ENCODE peak calls at places on chromosomes 4 and X, in nine cellular contexts. One of them, this sample, is unnamed.

GRCh38 chr4:155106629-155107028 is 101.8 kb upstream of the NPY2R start:
- DNase-seq in activated CD4-positive, alpha-beta T cell treated with anti-CD3 and anti-CD28 coated beads, Interleukin-2, amount 50 U/mL, for 1 hour: no peak
- DNase-seq in neural crest cell: no peak
- DNase-seq in RWPE1: no peak
- DNase-seq in heart right ventricle: no peak
- DNase-seq in activated T-helper 1 cell treated with anti-CD3 and anti-CD28 coated beads, Interleukin-2, amount 50 U/mL, for 16 hours: no peak
- DNase-seq in bronchial epithelial cell: no peak
- DNase-seq in SK-N-SH: no peak
- DNase-seq in Calu3: no peak
- DNase-seq in this sample: no peak

GRCh38 chrX:131059231-131059630 is 1.1 kb downstream of the ARHGAP36 start:
- DNase-seq in activated CD4-positive, alpha-beta T cell treated with anti-CD3 and anti-CD28 coated beads, Interleukin-2, amount 50 U/mL, for 1 hour: no peak
- DNase-seq in neural crest cell: no peak
- DNase-seq in RWPE1: no peak
- DNase-seq in heart right ventricle: no peak
- DNase-seq in activated T-helper 1 cell treated with anti-CD3 and anti-CD28 coated beads, Interleukin-2, amount 50 U/mL, for 16 hours: no peak
- DNase-seq in bronchial epithelial cell: no peak
- DNase-seq in SK-N-SH: no peak
- DNase-seq in Calu3: no peak
- DNase-seq in this sample: no peak

GRCh38 chr4:3074846-3075651 is 568 bp downstream of the HTT start:
- DNase-seq in activated CD4-positive, alpha-beta T cell treated with anti-CD3 and anti-CD28 coated beads, Interleukin-2, amount 50 U/mL, for 1 hour: peak
- DNase-seq in neural crest cell: peak
- DNase-seq in RWPE1: peak
- DNase-seq in heart right ventricle: peak
- DNase-seq in activated T-helper 1 cell treated with anti-CD3 and anti-CD28 coated beads, Interleukin-2, amount 50 U/mL, for 16 hours: peak
- DNase-seq in bronchial epithelial cell: peak
- DNase-seq in SK-N-SH: peak
- DNase-seq in Calu3: peak
- DNase-seq in this sample: peak

GRCh38 chr4:78396613-78397291 is 154.8 kb upstream of the ANXA3 start:
- DNase-seq in activated CD4-positive, alpha-beta T cell treated with anti-CD3 and anti-CD28 coated beads, Interleukin-2, amount 50 U/mL, for 1 hour: no peak
- DNase-seq in neural crest cell: no peak
- DNase-seq in RWPE1: no peak
- DNase-seq in heart right ventricle: no peak
- DNase-seq in activated T-helper 1 cell treated with anti-CD3 and anti-CD28 coated beads, Interleukin-2, amount 50 U/mL, for 16 hours: no peak
- DNase-seq in bronchial epithelial cell: no peak
- DNase-seq in SK-N-SH: no peak
- DNase-seq in Calu3: no peak
- DNase-seq in this sample: no peak

GRCh38 chrX:18931972-18932371 is 51.9 kb downstream of the PHKA2 start:
- DNase-seq in activated CD4-positive, alpha-beta T cell treated with anti-CD3 and anti-CD28 coated beads, Interleukin-2, amount 50 U/mL, for 1 hour: no peak
- DNase-seq in neural crest cell: no peak
- DNase-seq in RWPE1: peak
- DNase-seq in heart right ventricle: peak
- DNase-seq in activated T-helper 1 cell treated with anti-CD3 and anti-CD28 coated beads, Interleukin-2, amount 50 U/mL, for 16 hours: no peak
- DNase-seq in bronchial epithelial cell: peak
- DNase-seq in SK-N-SH: peak
- DNase-seq in Calu3: peak
- DNase-seq in this sample: peak

GRCh38 chrX:150680974-150681373 is 12.2 kb upstream of the MTMR1 start:
- DNase-seq in activated CD4-positive, alpha-beta T cell treated with anti-CD3 and anti-CD28 coated beads, Interleukin-2, amount 50 U/mL, for 1 hour: no peak
- DNase-seq in neural crest cell: no peak
- DNase-seq in RWPE1: peak
- DNase-seq in heart right ventricle: no peak
- DNase-seq in activated T-helper 1 cell treated with anti-CD3 and anti-CD28 coated beads, Interleukin-2, amount 50 U/mL, for 16 hours: no peak
- DNase-seq in bronchial epithelial cell: peak
- DNase-seq in SK-N-SH: peak
- DNase-seq in Calu3: peak
- DNase-seq in this sample: peak

GRCh38 chrX:112837531-112837930 is 3.1 kb downstream of the AMOT start:
- DNase-seq in activated CD4-positive, alpha-beta T cell treated with anti-CD3 and anti-CD28 coated beads, Interleukin-2, amount 50 U/mL, for 1 hour: no peak
- DNase-seq in neural crest cell: no peak
- DNase-seq in RWPE1: no peak
- DNase-seq in heart right ventricle: no peak
- DNase-seq in activated T-helper 1 cell treated with anti-CD3 and anti-CD28 coated beads, Interleukin-2, amount 50 U/mL, for 16 hours: no peak
- DNase-seq in bronchial epithelial cell: no peak
- DNase-seq in SK-N-SH: no peak
- DNase-seq in Calu3: no peak
- DNase-seq in this sample: no peak

GRCh38 chr4:108219998-108220397 is 51.3 kb upstream of the LEF1 start:
- DNase-seq in activated CD4-positive, alpha-beta T cell treated with anti-CD3 and anti-CD28 coated beads, Interleukin-2, amount 50 U/mL, for 1 hour: no peak
- DNase-seq in neural crest cell: no peak
- DNase-seq in RWPE1: no peak
- DNase-seq in heart right ventricle: no peak
- DNase-seq in activated T-helper 1 cell treated with anti-CD3 and anti-CD28 coated beads, Interleukin-2, amount 50 U/mL, for 16 hours: no peak
- DNase-seq in bronchial epithelial cell: no peak
- DNase-seq in SK-N-SH: no peak
- DNase-seq in Calu3: no peak
- DNase-seq in this sample: no peak

GRCh38 chrX:153491351-153492152 is 3.2 kb upstream of the BGN start:
- DNase-seq in activated CD4-positive, alpha-beta T cell treated with anti-CD3 and anti-CD28 coated beads, Interleukin-2, amount 50 U/mL, for 1 hour: no peak
- DNase-seq in neural crest cell: no peak
- DNase-seq in RWPE1: no peak
- DNase-seq in heart right ventricle: no peak
- DNase-seq in activated T-helper 1 cell treated with anti-CD3 and anti-CD28 coated beads, Interleukin-2, amount 50 U/mL, for 16 hours: no peak
- DNase-seq in bronchial epithelial cell: no peak
- DNase-seq in SK-N-SH: peak
- DNase-seq in Calu3: no peak
- DNase-seq in this sample: no peak

GRCh38 chr4:111775908-111776307 is 369.3 kb upstream of the FAM241A start:
- DNase-seq in activated CD4-positive, alpha-beta T cell treated with anti-CD3 and anti-CD28 coated beads, Interleukin-2, amount 50 U/mL, for 1 hour: no peak
- DNase-seq in neural crest cell: no peak
- DNase-seq in RWPE1: peak
- DNase-seq in heart right ventricle: no peak
- DNase-seq in activated T-helper 1 cell treated with anti-CD3 and anti-CD28 coated beads, Interleukin-2, amount 50 U/mL, for 16 hours: no peak
- DNase-seq in bronchial epithelial cell: no peak
- DNase-seq in SK-N-SH: no peak
- DNase-seq in Calu3: no peak
- DNase-seq in this sample: no peak

GRCh38 chrX:2566044-2566443 is 65.3 kb upstream of the DHRSX start:
- DNase-seq in activated CD4-positive, alpha-beta T cell treated with anti-CD3 and anti-CD28 coated beads, Interleukin-2, amount 50 U/mL, for 1 hour: no peak
- DNase-seq in neural crest cell: no peak
- DNase-seq in RWPE1: no peak
- DNase-seq in heart right ventricle: no peak
- DNase-seq in activated T-helper 1 cell treated with anti-CD3 and anti-CD28 coated beads, Interleukin-2, amount 50 U/mL, for 16 hours: no peak
- DNase-seq in bronchial epithelial cell: no peak
- DNase-seq in SK-N-SH: no peak
- DNase-seq in Calu3: no peak
- DNase-seq in this sample: no peak

GRCh38 chr4:176054942-176055341 is 10.7 kb upstream of the WDR17 start:
- DNase-seq in activated CD4-positive, alpha-beta T cell treated with anti-CD3 and anti-CD28 coated beads, Interleukin-2, amount 50 U/mL, for 1 hour: no peak
- DNase-seq in neural crest cell: no peak
- DNase-seq in RWPE1: no peak
- DNase-seq in heart right ventricle: no peak
- DNase-seq in activated T-helper 1 cell treated with anti-CD3 and anti-CD28 coated beads, Interleukin-2, amount 50 U/mL, for 16 hours: no peak
- DNase-seq in bronchial epithelial cell: no peak
- DNase-seq in SK-N-SH: no peak
- DNase-seq in Calu3: no peak
- DNase-seq in this sample: no peak

GRCh38 chr4:142404191-142404611 is 441.9 kb downstream of the INPP4B start:
- DNase-seq in activated CD4-positive, alpha-beta T cell treated with anti-CD3 and anti-CD28 coated beads, Interleukin-2, amount 50 U/mL, for 1 hour: no peak
- DNase-seq in neural crest cell: no peak
- DNase-seq in RWPE1: peak
- DNase-seq in heart right ventricle: peak
- DNase-seq in activated T-helper 1 cell treated with anti-CD3 and anti-CD28 coated beads, Interleukin-2, amount 50 U/mL, for 16 hours: no peak
- DNase-seq in bronchial epithelial cell: peak
- DNase-seq in SK-N-SH: no peak
- DNase-seq in Calu3: no peak
- DNase-seq in this sample: peak

GRCh38 chrX:9110808-9111207 is 76.9 kb upstream of the FAM9B start:
- DNase-seq in activated CD4-positive, alpha-beta T cell treated with anti-CD3 and anti-CD28 coated beads, Interleukin-2, amount 50 U/mL, for 1 hour: no peak
- DNase-seq in neural crest cell: no peak
- DNase-seq in RWPE1: no peak
- DNase-seq in heart right ventricle: no peak
- DNase-seq in activated T-helper 1 cell treated with anti-CD3 and anti-CD28 coated beads, Interleukin-2, amount 50 U/mL, for 16 hours: no peak
- DNase-seq in bronchial epithelial cell: no peak
- DNase-seq in SK-N-SH: no peak
- DNase-seq in Calu3: no peak
- DNase-seq in this sample: no peak

GRCh38 chrX:68763481-68763880 is 65.3 kb upstream of the EFNB1 start:
- DNase-seq in activated CD4-positive, alpha-beta T cell treated with anti-CD3 and anti-CD28 coated beads, Interleukin-2, amount 50 U/mL, for 1 hour: no peak
- DNase-seq in neural crest cell: no peak
- DNase-seq in RWPE1: no peak
- DNase-seq in heart right ventricle: no peak
- DNase-seq in activated T-helper 1 cell treated with anti-CD3 and anti-CD28 coated beads, Interleukin-2, amount 50 U/mL, for 16 hours: no peak
- DNase-seq in bronchial epithelial cell: no peak
- DNase-seq in SK-N-SH: no peak
- DNase-seq in Calu3: no peak
- DNase-seq in this sample: no peak

GRCh38 chr4:75432683-75433082 is 81.5 kb downstream of the RCHY1 start:
- DNase-seq in activated CD4-positive, alpha-beta T cell treated with anti-CD3 and anti-CD28 coated beads, Interleukin-2, amount 50 U/mL, for 1 hour: no peak
- DNase-seq in neural crest cell: no peak
- DNase-seq in RWPE1: peak
- DNase-seq in heart right ventricle: no peak
- DNase-seq in activated T-helper 1 cell treated with anti-CD3 and anti-CD28 coated beads, Interleukin-2, amount 50 U/mL, for 16 hours: no peak
- DNase-seq in bronchial epithelial cell: peak
- DNase-seq in SK-N-SH: peak
- DNase-seq in Calu3: peak
- DNase-seq in this sample: peak

GRCh38 chr4:1980561-1981041 is 28.2 kb downstream of the NELFA start:
- DNase-seq in activated CD4-positive, alpha-beta T cell treated with anti-CD3 and anti-CD28 coated beads, Interleukin-2, amount 50 U/mL, for 1 hour: no peak
- DNase-seq in neural crest cell: no peak
- DNase-seq in RWPE1: no peak
- DNase-seq in heart right ventricle: no peak
- DNase-seq in activated T-helper 1 cell treated with anti-CD3 and anti-CD28 coated beads, Interleukin-2, amount 50 U/mL, for 16 hours: no peak
- DNase-seq in bronchial epithelial cell: no peak
- DNase-seq in SK-N-SH: no peak
- DNase-seq in Calu3: no peak
- DNase-seq in this sample: no peak

GRCh38 chr4:125727931-125728330 is 413.2 kb downstream of the FAT4 start:
- DNase-seq in activated CD4-positive, alpha-beta T cell treated with anti-CD3 and anti-CD28 coated beads, Interleukin-2, amount 50 U/mL, for 1 hour: no peak
- DNase-seq in neural crest cell: no peak
- DNase-seq in RWPE1: no peak
- DNase-seq in heart right ventricle: no peak
- DNase-seq in activated T-helper 1 cell treated with anti-CD3 and anti-CD28 coated beads, Interleukin-2, amount 50 U/mL, for 16 hours: no peak
- DNase-seq in bronchial epithelial cell: no peak
- DNase-seq in SK-N-SH: no peak
- DNase-seq in Calu3: no peak
- DNase-seq in this sample: no peak

GRCh38 chr4:154973636-154974035 is 192.6 kb downstream of the RBM46 start:
- DNase-seq in activated CD4-positive, alpha-beta T cell treated with anti-CD3 and anti-CD28 coated beads, Interleukin-2, amount 50 U/mL, for 1 hour: no peak
- DNase-seq in neural crest cell: no peak
- DNase-seq in RWPE1: no peak
- DNase-seq in heart right ventricle: no peak
- DNase-seq in activated T-helper 1 cell treated with anti-CD3 and anti-CD28 coated beads, Interleukin-2, amount 50 U/mL, for 16 hours: no peak
- DNase-seq in bronchial epithelial cell: peak
- DNase-seq in SK-N-SH: no peak
- DNase-seq in Calu3: no peak
- DNase-seq in this sample: no peak

GRCh38 chrX:47898024-47898423 is 61.3 kb downstream of the ZNF81 start:
- DNase-seq in activated CD4-positive, alpha-beta T cell treated with anti-CD3 and anti-CD28 coated beads, Interleukin-2, amount 50 U/mL, for 1 hour: no peak
- DNase-seq in neural crest cell: no peak
- DNase-seq in RWPE1: no peak
- DNase-seq in heart right ventricle: no peak
- DNase-seq in activated T-helper 1 cell treated with anti-CD3 and anti-CD28 coated beads, Interleukin-2, amount 50 U/mL, for 16 hours: no peak
- DNase-seq in bronchial epithelial cell: no peak
- DNase-seq in SK-N-SH: no peak
- DNase-seq in Calu3: no peak
- DNase-seq in this sample: no peak

GRCh38 chr4:24103434-24104168 is 213.8 kb upstream of the PPARGC1A start:
- DNase-seq in activated CD4-positive, alpha-beta T cell treated with anti-CD3 and anti-CD28 coated beads, Interleukin-2, amount 50 U/mL, for 1 hour: no peak
- DNase-seq in neural crest cell: no peak
- DNase-seq in RWPE1: no peak
- DNase-seq in heart right ventricle: no peak
- DNase-seq in activated T-helper 1 cell treated with anti-CD3 and anti-CD28 coated beads, Interleukin-2, amount 50 U/mL, for 16 hours: no peak
- DNase-seq in bronchial epithelial cell: no peak
- DNase-seq in SK-N-SH: no peak
- DNase-seq in Calu3: no peak
- DNase-seq in this sample: no peak

GRCh38 chr4:138111462-138112000 is 130.6 kb downstream of the SLC7A11 start:
- DNase-seq in activated CD4-positive, alpha-beta T cell treated with anti-CD3 and anti-CD28 coated beads, Interleukin-2, amount 50 U/mL, for 1 hour: no peak
- DNase-seq in neural crest cell: no peak
- DNase-seq in RWPE1: no peak
- DNase-seq in heart right ventricle: no peak
- DNase-seq in activated T-helper 1 cell treated with anti-CD3 and anti-CD28 coated beads, Interleukin-2, amount 50 U/mL, for 16 hours: no peak
- DNase-seq in bronchial epithelial cell: peak
- DNase-seq in SK-N-SH: no peak
- DNase-seq in Calu3: peak
- DNase-seq in this sample: no peak

GRCh38 chr4:151197258-151197657 is 79.7 kb upstream of the PRSS48 start:
- DNase-seq in activated CD4-positive, alpha-beta T cell treated with anti-CD3 and anti-CD28 coated beads, Interleukin-2, amount 50 U/mL, for 1 hour: no peak
- DNase-seq in neural crest cell: no peak
- DNase-seq in RWPE1: peak
- DNase-seq in heart right ventricle: no peak
- DNase-seq in activated T-helper 1 cell treated with anti-CD3 and anti-CD28 coated beads, Interleukin-2, amount 50 U/mL, for 16 hours: no peak
- DNase-seq in bronchial epithelial cell: peak
- DNase-seq in SK-N-SH: no peak
- DNase-seq in Calu3: no peak
- DNase-seq in this sample: no peak

GRCh38 chrX:147699061-147699460 is 212.7 kb upstream of the FMR1 start:
- DNase-seq in activated CD4-positive, alpha-beta T cell treated with anti-CD3 and anti-CD28 coated beads, Interleukin-2, amount 50 U/mL, for 1 hour: no peak
- DNase-seq in neural crest cell: no peak
- DNase-seq in RWPE1: no peak
- DNase-seq in heart right ventricle: no peak
- DNase-seq in activated T-helper 1 cell treated with anti-CD3 and anti-CD28 coated beads, Interleukin-2, amount 50 U/mL, for 16 hours: no peak
- DNase-seq in bronchial epithelial cell: no peak
- DNase-seq in SK-N-SH: no peak
- DNase-seq in Calu3: no peak
- DNase-seq in this sample: no peak

GRCh38 chr4:2081540-2081939 is 22.4 kb downstream of the NAT8L start:
- DNase-seq in activated CD4-positive, alpha-beta T cell treated with anti-CD3 and anti-CD28 coated beads, Interleukin-2, amount 50 U/mL, for 1 hour: no peak
- DNase-seq in neural crest cell: no peak
- DNase-seq in RWPE1: no peak
- DNase-seq in heart right ventricle: no peak
- DNase-seq in activated T-helper 1 cell treated with anti-CD3 and anti-CD28 coated beads, Interleukin-2, amount 50 U/mL, for 16 hours: no peak
- DNase-seq in bronchial epithelial cell: no peak
- DNase-seq in SK-N-SH: no peak
- DNase-seq in Calu3: no peak
- DNase-seq in this sample: no peak

GRCh38 chr4:1549638-1550035 is 134.5 kb downstream of the FAM53A start:
- DNase-seq in activated CD4-positive, alpha-beta T cell treated with anti-CD3 and anti-CD28 coated beads, Interleukin-2, amount 50 U/mL, for 1 hour: no peak
- DNase-seq in neural crest cell: no peak
- DNase-seq in RWPE1: no peak
- DNase-seq in heart right ventricle: no peak
- DNase-seq in activated T-helper 1 cell treated with anti-CD3 and anti-CD28 coated beads, Interleukin-2, amount 50 U/mL, for 16 hours: no peak
- DNase-seq in bronchial epithelial cell: no peak
- DNase-seq in SK-N-SH: no peak
- DNase-seq in Calu3: no peak
- DNase-seq in this sample: no peak

GRCh38 chrX:20372533-20372932 is 105.8 kb upstream of the RPS6KA3 start:
- DNase-seq in activated CD4-positive, alpha-beta T cell treated with anti-CD3 and anti-CD28 coated beads, Interleukin-2, amount 50 U/mL, for 1 hour: no peak
- DNase-seq in neural crest cell: no peak
- DNase-seq in RWPE1: peak
- DNase-seq in heart right ventricle: no peak
- DNase-seq in activated T-helper 1 cell treated with anti-CD3 and anti-CD28 coated beads, Interleukin-2, amount 50 U/mL, for 16 hours: no peak
- DNase-seq in bronchial epithelial cell: peak
- DNase-seq in SK-N-SH: no peak
- DNase-seq in Calu3: peak
- DNase-seq in this sample: peak

GRCh38 chrX:41688835-41689234 is at the start of gene GPR34:
- DNase-seq in activated CD4-positive, alpha-beta T cell treated with anti-CD3 and anti-CD28 coated beads, Interleukin-2, amount 50 U/mL, for 1 hour: no peak
- DNase-seq in neural crest cell: no peak
- DNase-seq in RWPE1: no peak
- DNase-seq in heart right ventricle: no peak
- DNase-seq in activated T-helper 1 cell treated with anti-CD3 and anti-CD28 coated beads, Interleukin-2, amount 50 U/mL, for 16 hours: no peak
- DNase-seq in bronchial epithelial cell: no peak
- DNase-seq in SK-N-SH: no peak
- DNase-seq in Calu3: no peak
- DNase-seq in this sample: no peak

GRCh38 chrX:85569691-85570090 is 190.2 kb upstream of the POF1B start:
- DNase-seq in activated CD4-positive, alpha-beta T cell treated with anti-CD3 and anti-CD28 coated beads, Interleukin-2, amount 50 U/mL, for 1 hour: no peak
- DNase-seq in neural crest cell: no peak
- DNase-seq in RWPE1: no peak
- DNase-seq in heart right ventricle: no peak
- DNase-seq in activated T-helper 1 cell treated with anti-CD3 and anti-CD28 coated beads, Interleukin-2, amount 50 U/mL, for 16 hours: no peak
- DNase-seq in bronchial epithelial cell: no peak
- DNase-seq in SK-N-SH: no peak
- DNase-seq in Calu3: no peak
- DNase-seq in this sample: no peak

GRCh38 chrX:130176354-130176776 is 4.6 kb downstream of the RAB33A start:
- DNase-seq in activated CD4-positive, alpha-beta T cell treated with anti-CD3 and anti-CD28 coated beads, Interleukin-2, amount 50 U/mL, for 1 hour: no peak
- DNase-seq in neural crest cell: no peak
- DNase-seq in RWPE1: no peak
- DNase-seq in heart right ventricle: no peak
- DNase-seq in activated T-helper 1 cell treated with anti-CD3 and anti-CD28 coated beads, Interleukin-2, amount 50 U/mL, for 16 hours: no peak
- DNase-seq in bronchial epithelial cell: peak
- DNase-seq in SK-N-SH: no peak
- DNase-seq in Calu3: no peak
- DNase-seq in this sample: no peak

GRCh38 chrX:66872771-66873170 is 233.9 kb upstream of the EDA2R start:
- DNase-seq in activated CD4-positive, alpha-beta T cell treated with anti-CD3 and anti-CD28 coated beads, Interleukin-2, amount 50 U/mL, for 1 hour: no peak
- DNase-seq in neural crest cell: no peak
- DNase-seq in RWPE1: no peak
- DNase-seq in heart right ventricle: no peak
- DNase-seq in activated T-helper 1 cell treated with anti-CD3 and anti-CD28 coated beads, Interleukin-2, amount 50 U/mL, for 16 hours: no peak
- DNase-seq in bronchial epithelial cell: no peak
- DNase-seq in SK-N-SH: no peak
- DNase-seq in Calu3: no peak
- DNase-seq in this sample: no peak

This sample was measured in SW480.